ENCODE peak calls at places on chromosomes 2 and 18, in five cellular contexts. One of them, this sample, is unnamed. For H3K36me3, the result is how much of the 10 kb centered on the place peaks cover.

GRCh38 chr2:219220652-219221402 is 2.1 kb upstream of the ABCB6 start:
- DNase-seq in astrocyte: no peak
- DNase-seq in neuronal stem cell: no peak
- DNase-seq in IMR-90: no peak
- DNase-seq in OCI-LY7: no peak
- DNase-seq in this sample: no peak

GRCh38 chr18:70961933-70962332 is 673.1 kb downstream of the SOCS6 start:
- DNase-seq in astrocyte: no peak
- DNase-seq in neuronal stem cell: no peak
- DNase-seq in IMR-90: no peak
- DNase-seq in OCI-LY7: no peak
- DNase-seq in this sample: no peak

GRCh38 chr2:207133862-207134519 is 31.8 kb downstream of the KLF7 start:
- DNase-seq in astrocyte: peak
- DNase-seq in neuronal stem cell: no peak
- DNase-seq in IMR-90: peak
- DNase-seq in OCI-LY7: no peak
- DNase-seq in this sample: peak

GRCh38 chr2:19881866-19882265 is 19.9 kb downstream of the TTC32 start:
- DNase-seq in astrocyte: no peak
- DNase-seq in neuronal stem cell: no peak
- DNase-seq in IMR-90: no peak
- DNase-seq in OCI-LY7: no peak
- DNase-seq in this sample: no peak

GRCh38 chr2:65033178-65033577 is 23.0 kb upstream of the CEP68 start:
- DNase-seq in astrocyte: no peak
- DNase-seq in neuronal stem cell: no peak
- DNase-seq in IMR-90: no peak
- DNase-seq in OCI-LY7: peak
- DNase-seq in this sample: no peak

GRCh38 chr18:51211552-51211951 is 14.1 kb upstream of the MEX3C start:
- DNase-seq in astrocyte: peak
- DNase-seq in neuronal stem cell: no peak
- DNase-seq in IMR-90: peak
- DNase-seq in OCI-LY7: no peak
- DNase-seq in this sample: no peak

GRCh38 chr2:176174382-176174834 is 14.1 kb upstream of the HOXD1 start:
- DNase-seq in astrocyte: peak
- DNase-seq in neuronal stem cell: no peak
- DNase-seq in IMR-90: no peak
- DNase-seq in OCI-LY7: no peak
- DNase-seq in this sample: no peak

GRCh38 chr2:157439792-157440186 is 4.1 kb downstream of the CYTIP start:
- DNase-seq in astrocyte: no peak
- DNase-seq in neuronal stem cell: no peak
- DNase-seq in IMR-90: no peak
- DNase-seq in OCI-LY7: peak
- DNase-seq in this sample: no peak

GRCh38 chr2:16395601-16396000 is 270.0 kb downstream of the CYRIA start:
- DNase-seq in astrocyte: no peak
- DNase-seq in neuronal stem cell: no peak
- DNase-seq in IMR-90: no peak
- DNase-seq in OCI-LY7: no peak
- DNase-seq in this sample: no peak

GRCh38 chr2:174681983-174682577 is 82.2 kb downstream of the CHRNA1 start:
- DNase-seq in astrocyte: no peak
- DNase-seq in neuronal stem cell: peak
- DNase-seq in IMR-90: no peak
- DNase-seq in OCI-LY7: no peak
- DNase-seq in this sample: peak

GRCh38 chr18:73684651-73685050 is 463.0 kb downstream of the FBXO15 start:
- DNase-seq in astrocyte: peak
- DNase-seq in neuronal stem cell: no peak
- DNase-seq in IMR-90: peak
- DNase-seq in OCI-LY7: no peak
- DNase-seq in this sample: no peak

GRCh38 chr2:240448387-240449274 is 13.2 kb downstream of the GPC1 start:
- DNase-seq in astrocyte: no peak
- DNase-seq in neuronal stem cell: no peak
- DNase-seq in IMR-90: no peak
- DNase-seq in OCI-LY7: no peak
- DNase-seq in this sample: no peak

GRCh38 chr2:134160793-134161504 is 92.9 kb upstream of the MGAT5 start:
- DNase-seq in astrocyte: no peak
- DNase-seq in neuronal stem cell: no peak
- DNase-seq in IMR-90: peak
- DNase-seq in OCI-LY7: no peak
- DNase-seq in this sample: no peak

GRCh38 chr18:41938445-41938844 is 16.6 kb upstream of the PIK3C3 start:
- DNase-seq in astrocyte: peak
- DNase-seq in neuronal stem cell: no peak
- DNase-seq in IMR-90: peak
- DNase-seq in OCI-LY7: no peak
- DNase-seq in this sample: no peak

GRCh38 chr2:158232476-158232875 is 130.8 kb downstream of the UPP2 start:
- DNase-seq in astrocyte: peak
- DNase-seq in neuronal stem cell: no peak
- DNase-seq in IMR-90: no peak
- DNase-seq in OCI-LY7: no peak
- DNase-seq in this sample: peak

GRCh38 chr2:21270658-21271057 is 146.9 kb downstream of the TDRD15 start:
- DNase-seq in astrocyte: no peak
- DNase-seq in neuronal stem cell: no peak
- DNase-seq in IMR-90: no peak
- DNase-seq in OCI-LY7: no peak
- DNase-seq in this sample: peak

GRCh38 chr2:102005989-102006885 is 14.5 kb downstream of the IL1R2 start:
- DNase-seq in astrocyte: peak
- DNase-seq in neuronal stem cell: peak
- DNase-seq in IMR-90: peak
- DNase-seq in OCI-LY7: peak
- DNase-seq in this sample: peak

GRCh38 chr2:234495076-234495800 is 1.6 kb downstream of the ARL4C start:
- DNase-seq in astrocyte: peak
- DNase-seq in neuronal stem cell: no peak
- DNase-seq in IMR-90: peak
- DNase-seq in OCI-LY7: no peak
- DNase-seq in this sample: peak

GRCh38 chr18:75276813-75277628 is 66.4 kb downstream of the TSHZ1 start:
- DNase-seq in astrocyte: peak
- DNase-seq in neuronal stem cell: no peak
- DNase-seq in IMR-90: peak
- DNase-seq in OCI-LY7: no peak
- DNase-seq in this sample: no peak

GRCh38 chr2:207317358-207317984 is 151.7 kb upstream of the KLF7 start:
- DNase-seq in astrocyte: no peak
- DNase-seq in neuronal stem cell: no peak
- DNase-seq in IMR-90: peak
- DNase-seq in OCI-LY7: no peak
- DNase-seq in this sample: no peak

GRCh38 chr2:231533086-231533776 is 3.0 kb upstream of the NMUR1 start:
- DNase-seq in astrocyte: no peak
- DNase-seq in neuronal stem cell: no peak
- DNase-seq in IMR-90: no peak
- DNase-seq in OCI-LY7: no peak
- DNase-seq in this sample: no peak

GRCh38 chr18:47997338-47997780 is 66.9 kb upstream of the SMAD2 start:
- DNase-seq in astrocyte: no peak
- DNase-seq in neuronal stem cell: peak
- DNase-seq in IMR-90: no peak
- DNase-seq in OCI-LY7: peak
- DNase-seq in this sample: no peak

GRCh38 chr2:223619486-223620129 is 17.4 kb upstream of the SCG2 start:
- DNase-seq in astrocyte: no peak
- DNase-seq in neuronal stem cell: no peak
- DNase-seq in IMR-90: no peak
- DNase-seq in OCI-LY7: no peak
- DNase-seq in this sample: no peak

GRCh38 chr18:3603460-3604259 is 153.7 kb downstream of the TGIF1 start:
- DNase-seq in astrocyte: peak
- DNase-seq in neuronal stem cell: peak
- DNase-seq in IMR-90: peak
- DNase-seq in OCI-LY7: peak
- DNase-seq in this sample: peak

GRCh38 chr2:98387478-98387877 is 41.2 kb downstream of the CNGA3 start:
- DNase-seq in astrocyte: no peak
- DNase-seq in neuronal stem cell: no peak
- DNase-seq in IMR-90: no peak
- DNase-seq in OCI-LY7: no peak
- DNase-seq in this sample: no peak

DNA sequence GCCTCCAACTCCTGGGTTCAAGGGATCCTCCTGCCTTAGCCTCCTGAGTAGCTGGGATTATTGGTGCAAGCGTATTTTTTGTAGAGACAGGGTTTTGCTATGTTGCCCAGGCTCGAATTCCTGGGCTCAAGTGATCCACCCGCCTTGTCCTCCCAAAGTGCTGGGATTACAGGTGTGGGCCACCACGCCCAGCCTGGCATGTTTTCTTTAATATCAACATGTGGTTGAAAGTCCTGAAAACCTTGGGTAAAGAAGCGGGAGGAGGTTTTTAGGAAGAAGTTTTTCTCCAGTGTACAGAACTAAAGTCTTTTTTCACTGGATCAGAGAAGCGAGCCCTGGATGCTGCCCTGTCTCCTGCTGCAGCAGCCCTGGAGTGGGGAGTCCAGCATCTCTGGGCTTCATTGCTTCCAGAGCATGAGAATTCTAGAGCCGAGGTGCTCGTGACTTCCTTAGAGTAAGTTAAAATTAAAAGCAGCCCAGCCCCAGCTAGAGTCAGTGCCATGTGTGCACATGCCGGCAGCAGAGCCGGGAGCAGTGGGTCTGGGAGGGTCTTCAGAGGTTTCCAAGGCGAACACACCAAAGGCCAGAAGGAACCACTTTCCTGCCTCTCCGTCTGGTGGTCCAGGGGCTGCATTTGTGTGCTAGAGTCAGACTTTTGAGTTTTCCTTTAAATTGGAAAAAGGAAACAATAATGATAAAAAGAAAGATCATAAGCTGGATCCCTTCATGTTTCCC is 31.2 kb downstream of the ITGB1BP1 start:
- DNase-seq in astrocyte: no peak
- DNase-seq in neuronal stem cell: no peak
- DNase-seq in IMR-90: no peak
- DNase-seq in OCI-LY7: no peak
- DNase-seq in this sample: no peak
- H3K36me3 ChIP-seq in astrocyte: under half
- H3K36me3 ChIP-seq in neuronal stem cell: under half
- H3K36me3 ChIP-seq in IMR-90: under half
- H3K36me3 ChIP-seq in OCI-LY7: under half
- H3K36me3 ChIP-seq in this sample: under half

DNA sequence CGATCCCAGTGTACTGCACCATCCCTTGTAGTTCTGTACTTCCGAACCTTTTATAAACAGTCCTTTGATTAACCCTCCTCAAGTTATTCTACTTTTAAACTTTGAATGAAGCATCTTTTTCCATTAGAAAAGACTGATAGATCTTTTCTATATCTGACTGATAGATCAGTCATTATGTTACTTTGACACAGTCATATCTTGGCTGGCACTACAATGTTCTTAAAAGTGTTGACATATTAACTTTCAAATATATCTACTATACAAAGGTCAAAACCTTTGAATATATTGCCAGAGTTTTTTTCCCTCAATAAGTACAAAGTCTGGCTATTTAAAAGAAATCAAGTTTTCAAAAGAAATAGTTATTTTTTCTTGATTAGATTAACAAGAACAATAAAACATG is 35.4 kb upstream of the NABP1 start:
- DNase-seq in astrocyte: no peak
- DNase-seq in neuronal stem cell: no peak
- DNase-seq in IMR-90: no peak
- DNase-seq in OCI-LY7: no peak
- DNase-seq in this sample: no peak
- H3K4me2 ChIP-seq in astrocyte: no peak
- H3K4me2 ChIP-seq in neuronal stem cell: no peak
- H3K4me2 ChIP-seq in IMR-90: no peak
- H3K4me2 ChIP-seq in OCI-LY7: no peak
- H3K4me2 ChIP-seq in this sample: no peak

DNA sequence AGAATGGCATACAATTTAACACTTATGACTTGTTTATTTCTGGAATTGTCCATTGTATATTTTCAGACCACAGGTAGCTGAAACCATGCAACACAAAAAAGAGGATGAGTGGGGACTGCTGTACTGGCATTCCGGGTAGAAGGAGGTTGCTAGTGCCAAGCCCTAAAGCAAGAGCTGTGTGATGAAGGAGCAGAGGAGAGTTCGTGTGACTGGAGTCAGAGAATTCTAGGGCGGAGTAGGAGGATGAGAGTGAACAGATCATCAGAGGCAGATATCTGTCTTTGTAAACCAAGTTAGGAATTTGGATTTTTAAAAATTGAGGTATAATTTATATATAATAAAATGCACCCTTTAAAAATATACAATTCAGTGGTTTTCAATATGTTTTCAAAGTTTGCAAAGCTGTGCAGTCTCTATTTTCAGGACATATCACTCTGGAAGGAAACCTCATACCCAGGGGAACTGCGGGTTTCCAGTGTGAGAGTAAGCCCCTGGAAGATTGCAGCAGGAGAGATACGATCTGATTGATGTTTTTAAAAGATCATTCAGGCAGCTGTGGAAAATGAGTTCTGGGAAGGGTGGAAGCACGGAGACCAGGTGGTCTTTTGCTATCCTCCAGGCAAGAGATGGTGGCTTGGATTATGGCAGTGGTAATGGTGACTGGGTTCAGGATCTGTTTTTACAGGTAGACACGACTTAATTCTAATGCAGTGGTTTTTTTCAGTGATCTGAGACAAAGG is 36.4 kb downstream of the TAF1B start:
- DNase-seq in astrocyte: no peak
- DNase-seq in neuronal stem cell: no peak
- DNase-seq in IMR-90: no peak
- DNase-seq in OCI-LY7: no peak
- DNase-seq in this sample: no peak
- H3K36me3 ChIP-seq in astrocyte: under half
- H3K36me3 ChIP-seq in neuronal stem cell: under half
- H3K36me3 ChIP-seq in IMR-90: under half
- H3K36me3 ChIP-seq in OCI-LY7: half or more
- H3K36me3 ChIP-seq in this sample: under half

DNA sequence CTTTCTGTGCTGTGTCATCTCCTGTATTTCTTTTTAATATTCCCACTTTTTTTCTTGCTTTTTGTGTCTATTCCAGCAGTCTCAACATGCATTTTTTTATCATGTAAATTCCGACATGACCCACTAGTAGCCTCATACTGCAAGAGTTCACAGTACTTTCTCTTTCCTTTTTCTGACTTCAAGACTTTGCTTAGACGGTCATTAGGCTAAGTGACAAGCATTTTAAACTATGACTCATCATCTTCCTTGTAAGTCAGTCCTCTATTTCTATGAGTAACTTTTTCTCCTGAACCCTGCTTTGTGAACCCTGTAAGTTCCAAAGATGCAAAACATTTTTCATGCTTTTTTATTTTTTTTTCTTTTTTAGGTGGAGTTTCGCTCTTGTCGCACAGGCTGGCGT is 381.2 kb downstream of the TXNL1 start:
- DNase-seq in astrocyte: peak
- DNase-seq in neuronal stem cell: no peak
- DNase-seq in IMR-90: peak
- DNase-seq in OCI-LY7: no peak
- DNase-seq in this sample: peak
- H3K4me2 ChIP-seq in astrocyte: peak
- H3K4me2 ChIP-seq in neuronal stem cell: no peak
- H3K4me2 ChIP-seq in IMR-90: peak
- H3K4me2 ChIP-seq in OCI-LY7: no peak
- H3K4me2 ChIP-seq in this sample: no peak

GRCh38 chr2:54650612-54651011 is 72.8 kb upstream of the EML6 start:
- DNase-seq in astrocyte: no peak
- DNase-seq in neuronal stem cell: no peak
- DNase-seq in IMR-90: no peak
- DNase-seq in OCI-LY7: no peak
- DNase-seq in this sample: no peak
- H3K36me3 ChIP-seq in astrocyte: half or more
- H3K36me3 ChIP-seq in neuronal stem cell: half or more
- H3K36me3 ChIP-seq in IMR-90: half or more
- H3K36me3 ChIP-seq in OCI-LY7: half or more
- H3K36me3 ChIP-seq in this sample: under half

This sample was measured in hepatocyte.